ENCODE peak calls at places on chromosomes 2 and 18, in six cellular contexts. I is activated B cell treated with CpG ODN at 0.5 μM for 24 hours, X is neural progenitor cell, N is foreskin fibroblast, G is AG09319, K is heart right ventricle. S is an unnamed sample.

GRCh38 chr2:236714061-236714460 is 144.4 kb downstream of the ACKR3 start:
- DNase-seq in I (no peak), G (no peak), X (no peak), K (no peak), N (no peak), S (no peak)

GRCh38 chr18:38688402-38688801 is 1122.8 kb upstream of the CELF4 start:
- DNase-seq in X (no peak), N (no peak), G (no peak), K (no peak), I (no peak), S (no peak)

GRCh38 chr2:111898703-111899514 is 502 bp downstream of the MERTK start:
- DNase-seq in K (peak), I (peak), N (peak), X (peak), G (no peak), S (no peak)

GRCh38 chr2:88903744-88904353 is 212.4 kb downstream of the RPIA start:
- DNase-seq in I (no peak), X (no peak), N (peak), K (no peak), G (no peak), S (no peak)

GRCh38 chr18:62883937-62884735 is 168.8 kb downstream of the PHLPP1 start:
- DNase-seq in G (no peak), I (no peak), X (no peak), K (no peak), N (no peak), S (no peak)

GRCh38 chr2:238591732-238592131 is 165.0 kb downstream of the ASB1 start:
- DNase-seq in N (no peak), G (no peak), I (no peak), X (no peak), K (no peak), S (no peak)

GRCh38 chr2:29587791-29588190 is 333.6 kb downstream of the ALK start:
- DNase-seq in N (peak), X (no peak), K (no peak), G (no peak), I (no peak), S (no peak)

GRCh38 chr2:114661926-114662670 is 219.7 kb downstream of the DPP10 start:
- DNase-seq in K (peak), N (no peak), I (no peak), G (no peak), X (peak), S (no peak)

GRCh38 chr2:165675551-165675968 is 118.5 kb downstream of the GALNT3 start:
- DNase-seq in I (no peak), N (peak), X (no peak), G (no peak), K (no peak), S (no peak)

GRCh38 chr2:170817247-170817998 is 736 bp downstream of the GAD1 start:
- DNase-seq in K (no peak), G (no peak), N (peak), I (peak), X (peak), S (no peak)

GRCh38 chr2:160491922-160492371 is 1.7 kb downstream of the RBMS1 start:
- DNase-seq in X (peak), G (no peak), N (peak), K (no peak), I (no peak), S (no peak)

GRCh38 chr18:2823966-2824365 is 22.8 kb upstream of the EMILIN2 start:
- DNase-seq in I (no peak), G (no peak), K (no peak), X (no peak), N (no peak), S (no peak)

GRCh38 chr2:37833420-37833819 is 91.7 kb upstream of the RMDN2 start:
- DNase-seq in K (no peak), I (no peak), N (no peak), X (no peak), G (no peak), S (no peak)

GRCh38 chr2:159677654-159678053 is 34.7 kb upstream of the MARCHF7 start:
- DNase-seq in X (no peak), N (peak), K (no peak), G (no peak), I (no peak), S (no peak)

GRCh38 chr18:26497881-26498280 is 50.5 kb downstream of the KCTD1 start:
- DNase-seq in X (no peak), K (no peak), G (no peak), I (no peak), N (no peak), S (no peak)

GRCh38 chr2:128317186-128317897 is 1.3 kb downstream of the HS6ST1 start:
- DNase-seq in N (no peak), G (no peak), X (peak), K (no peak), I (peak), S (peak)

GRCh38 chr18:76351961-76352581 is 143.0 kb downstream of the ZNF516 start:
- DNase-seq in G (peak), N (peak), I (no peak), K (peak), X (no peak), S (no peak)

GRCh38 chr2:26580751-26581150 is 60.4 kb downstream of the CIB4 start:
- DNase-seq in G (no peak), K (no peak), I (no peak), N (no peak), X (no peak), S (no peak)

GRCh38 chr18:46334200-46334553 is 230.0 kb downstream of the HAUS1 start:
- DNase-seq in X (no peak), K (no peak), I (no peak), N (no peak), G (no peak), S (no peak)

GRCh38 chr2:224584111-224584764 is 925 bp downstream of the CUL3 start:
- DNase-seq in N (peak), X (peak), I (peak), G (no peak), K (peak), S (no peak)

GRCh38 chr18:50424877-50425690 is 50.2 kb downstream of the SKA1 start:
- DNase-seq in I (no peak), X (no peak), G (no peak), K (peak), N (peak), S (no peak)

GRCh38 chr2:20074001-20074648 is 22.7 kb upstream of the LAPTM4A start:
- DNase-seq in I (no peak), N (no peak), G (no peak), K (no peak), X (no peak), S (no peak)

GRCh38 chr2:212646698-212647097 is 108.1 kb upstream of the ERBB4 start:
- DNase-seq in N (peak), K (no peak), G (peak), X (no peak), I (no peak), S (no peak)

GRCh38 chr2:27622921-27623384 is 5.9 kb downstream of the CCDC121 start:
- DNase-seq in N (peak), K (no peak), I (no peak), X (no peak), G (peak), S (no peak)

GRCh38 chr2:205024822-205025518 is 479.7 kb downstream of the PARD3B start:
- DNase-seq in G (peak), X (no peak), I (no peak), K (no peak), N (peak), S (no peak)

GRCh38 chr2:216339456-216340279 is 32.6 kb downstream of the MARCHF4 start:
- DNase-seq in G (peak), I (no peak), X (peak), N (peak), K (no peak), S (no peak)

GRCh38 chr2:195612515-195613495 is 44.2 kb upstream of the SLC39A10 start:
- DNase-seq in I (no peak), G (no peak), X (peak), K (no peak), N (peak), S (no peak)

GRCh38 chr2:48719480-48720177 is 35.9 kb downstream of the LHCGR start:
- DNase-seq in N (no peak), K (no peak), I (no peak), G (no peak), X (peak), S (no peak)

GRCh38 chr2:6412533-6413085 is 453.1 kb downstream of the CMPK2 start:
- DNase-seq in K (no peak), G (no peak), I (no peak), X (no peak), N (peak), S (no peak)

GRCh38 chr2:88448248-88448647 is 4.2 kb downstream of the FOXI3 start:
- DNase-seq in I (no peak), X (no peak), K (no peak), N (no peak), G (no peak), S (no peak)

GRCh38 chr2:110858135-110858737 is 125.9 kb downstream of the ACOXL start:
- DNase-seq in I (no peak), K (no peak), N (no peak), X (no peak), G (no peak), S (no peak)

GRCh38 chr2:206968139-206969086 is 29.1 kb downstream of the CPO start:
- DNase-seq in N (peak), X (no peak), K (no peak), G (no peak), I (no peak), S (no peak)

GRCh38 chr2:95530734-95531133 is 46.2 kb upstream of the TRIM43B start:
- DNase-seq in I (no peak), N (peak), G (no peak), X (no peak), K (no peak), S (no peak)

GRCh38 chr2:120319135-120319534 is 26.8 kb upstream of the INHBB start:
- DNase-seq in I (no peak), K (no peak), G (no peak), X (no peak), N (no peak), S (no peak)

GRCh38 chr2:238883315-238884004 is 35.6 kb downstream of the TWIST2 start:
- DNase-seq in N (peak), G (no peak), K (no peak), I (no peak), X (no peak), S (no peak)

GRCh38 chr2:68805025-68805424 is 66.2 kb downstream of the BMP10 start:
- DNase-seq in N (no peak), X (no peak), K (no peak), I (no peak), G (no peak), S (no peak)

GRCh38 chr2:68811364-68811763 is 59.8 kb downstream of the BMP10 start:
- DNase-seq in I (no peak), N (peak), G (no peak), X (no peak), K (peak), S (no peak)

GRCh38 chr2:68809324-68810240 is 61.6 kb downstream of the BMP10 start:
- DNase-seq in N (no peak), X (no peak), I (no peak), K (no peak), G (no peak), S (no peak)

GRCh38 chr2:68806511-68807109 is 64.6 kb downstream of the BMP10 start:
- DNase-seq in I (no peak), X (no peak), N (peak), G (peak), K (no peak), S (no peak)

GRCh38 chr2:68807821-68808266 is 63.4 kb downstream of the BMP10 start:
- DNase-seq in K (no peak), I (no peak), G (no peak), X (no peak), N (peak), S (no peak)
- TF ChIP-seq CTCF in K (no peak), I (no peak), G (no peak), X (no peak), N (no peak), S (no peak)

DNA sequence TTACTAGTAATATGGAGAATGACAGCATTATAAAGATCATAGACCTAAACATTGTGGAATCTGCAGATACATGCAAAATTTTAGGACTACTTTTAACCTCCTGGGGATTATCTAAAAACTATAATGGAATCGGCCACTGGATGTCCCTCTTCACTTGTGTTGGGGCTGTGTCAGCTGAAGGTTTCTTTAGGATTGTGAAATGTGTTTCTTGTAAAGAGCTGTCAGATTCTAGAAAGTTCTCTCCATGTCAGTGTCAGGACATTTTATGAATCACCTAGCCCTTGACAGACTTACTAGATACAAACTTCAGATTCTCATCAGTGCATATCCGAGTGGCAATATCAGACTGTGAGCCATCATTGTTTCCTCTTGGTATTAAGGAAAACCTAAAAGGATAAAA is 107.2 kb downstream of the CPS1 start:
- DNase-seq in G (no peak), K (no peak), I (no peak), N (peak), X (peak), S (no peak)
- TF ChIP-seq CTCF in G (peak), K (peak), I (no peak), N (no peak), X (peak), S (peak)

GRCh38 chr2:179927041-179927440 is 65.6 kb upstream of the ZNF385B start:
- DNase-seq in K (no peak), X (no peak), N (no peak), I (no peak), G (no peak), S (no peak)

GRCh38 chr2:179931502-179931901 is 70.1 kb upstream of the ZNF385B start:
- DNase-seq in G (no peak), K (no peak), N (no peak), X (no peak), I (no peak), S (no peak)

GRCh38 chr2:179925713-179926112 is 64.3 kb upstream of the ZNF385B start:
- DNase-seq in X (no peak), G (no peak), I (no peak), K (no peak), N (no peak), S (no peak)
- TF ChIP-seq CTCF in X (no peak), G (no peak), I (no peak), K (no peak), N (no peak), S (no peak)

GRCh38 chr2:22623620-22624019 is 761.4 kb upstream of the KLHL29 start:
- DNase-seq in X (no peak), N (no peak), K (no peak), G (no peak), I (no peak), S (no peak)

GRCh38 chr2:22628183-22628582 is 756.8 kb upstream of the KLHL29 start:
- DNase-seq in G (no peak), I (no peak), X (no peak), N (no peak), K (no peak), S (no peak)

DNA sequence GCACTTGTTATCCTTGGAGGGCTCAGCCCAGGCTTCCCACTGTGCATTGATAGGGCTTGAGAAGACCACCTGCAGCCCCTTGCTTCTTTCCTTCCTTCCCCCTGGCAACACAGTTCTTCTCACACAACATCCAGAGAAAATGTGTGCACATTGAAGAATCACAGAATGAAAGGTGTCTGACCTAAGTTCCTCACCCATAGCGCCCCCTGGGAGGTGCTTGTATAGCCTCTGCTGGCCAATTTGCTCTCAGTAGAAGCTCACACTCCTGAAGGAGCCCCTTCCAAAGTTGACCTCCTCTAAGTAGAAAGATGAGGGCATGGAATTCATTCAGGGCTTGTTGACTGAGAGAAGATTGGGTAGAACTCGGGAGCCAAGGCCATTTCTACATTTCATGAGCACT is 758.4 kb upstream of the KLHL29 start:
- DNase-seq in N (no peak), I (no peak), G (no peak), X (peak), K (no peak), S (no peak)
- TF ChIP-seq CTCF in N (no peak), I (no peak), G (no peak), X (peak), K (no peak), S (peak)

GRCh38 chr2:71074893-71075292 is 6.4 kb downstream of the NAGK start:
- DNase-seq in G (no peak), K (no peak), I (no peak), N (no peak), X (no peak), S (no peak)

GRCh38 chr2:71071681-71072398 is 3.4 kb downstream of the NAGK start:
- DNase-seq in N (no peak), K (no peak), X (no peak), I (peak), G (no peak), S (no peak)

GRCh38 chr2:71072492-71072891 is 4.0 kb downstream of the NAGK start:
- DNase-seq in N (no peak), I (no peak), X (no peak), K (no peak), G (no peak), S (no peak)

GRCh38 chr2:71070294-71071025 is 2.0 kb downstream of the NAGK start:
- DNase-seq in X (peak), I (no peak), N (peak), G (peak), K (no peak), S (no peak)

DNA sequence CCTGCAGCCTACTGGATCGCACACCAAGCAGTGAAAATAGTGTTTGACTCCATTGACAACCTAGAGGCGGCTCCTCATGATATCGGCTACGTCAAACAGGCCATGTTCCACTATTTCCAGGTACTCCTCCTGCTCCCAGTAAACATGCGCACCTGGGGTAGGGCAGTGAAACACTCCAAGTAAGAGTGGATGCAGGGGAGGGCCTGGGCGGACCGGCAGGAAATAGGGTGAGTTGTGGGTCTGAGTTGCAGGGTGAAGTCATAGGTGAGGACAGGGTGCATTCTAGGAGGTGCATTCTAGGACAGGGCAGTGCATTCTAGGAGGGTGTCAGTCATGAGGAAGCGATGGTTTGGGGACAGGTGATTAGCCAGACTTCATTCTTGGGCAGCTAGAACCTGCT is 5.0 kb downstream of the NAGK start:
- DNase-seq in X (no peak), N (no peak), G (no peak), K (no peak), I (no peak), S (no peak)
- TF ChIP-seq CTCF in X (no peak), N (no peak), G (no peak), K (no peak), I (no peak), S (no peak)

DNA sequence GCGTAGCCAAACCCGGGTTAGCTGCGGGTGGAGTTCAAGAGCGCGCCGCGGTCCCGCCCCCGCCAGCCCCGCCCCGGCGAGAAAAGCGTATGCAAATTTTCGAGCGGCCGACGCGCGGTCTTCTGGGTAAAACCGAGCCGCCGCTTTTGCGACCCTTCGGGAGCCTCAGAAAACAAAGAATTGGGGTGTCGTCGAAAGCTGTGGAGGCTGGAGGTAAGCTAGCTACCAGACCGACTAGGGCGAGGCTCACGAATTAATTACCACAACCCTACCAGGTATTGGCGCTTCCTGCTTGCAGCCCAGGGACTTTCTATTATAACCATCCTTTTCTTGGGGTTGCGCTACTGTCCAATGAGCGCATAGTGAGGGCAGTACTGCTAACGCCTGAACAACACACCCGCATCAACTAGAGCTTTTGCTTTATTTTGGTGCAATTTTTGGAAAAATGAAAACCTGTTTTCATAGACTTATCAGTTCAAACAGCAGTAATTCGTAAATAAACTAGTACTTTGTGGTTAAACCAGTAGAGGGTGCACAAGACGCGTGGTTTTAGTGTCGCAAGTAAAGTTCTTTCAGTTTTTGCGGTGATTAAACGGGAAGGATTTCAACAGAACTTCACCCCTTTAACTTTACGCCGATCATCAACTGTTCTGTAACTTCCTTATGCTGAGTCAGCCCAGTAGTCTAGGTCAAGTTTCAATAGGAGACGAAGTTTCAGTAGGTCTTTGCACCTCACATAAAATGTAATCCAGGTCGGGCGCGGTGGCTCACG is at the start of gene RNU4ATAC:
- DNase-seq in I (peak), X (peak), K (peak), N (peak), G (peak), S (peak)
- TF ChIP-seq CTCF in I (no peak), X (peak), K (peak), N (peak), G (peak), S (peak)

DNA sequence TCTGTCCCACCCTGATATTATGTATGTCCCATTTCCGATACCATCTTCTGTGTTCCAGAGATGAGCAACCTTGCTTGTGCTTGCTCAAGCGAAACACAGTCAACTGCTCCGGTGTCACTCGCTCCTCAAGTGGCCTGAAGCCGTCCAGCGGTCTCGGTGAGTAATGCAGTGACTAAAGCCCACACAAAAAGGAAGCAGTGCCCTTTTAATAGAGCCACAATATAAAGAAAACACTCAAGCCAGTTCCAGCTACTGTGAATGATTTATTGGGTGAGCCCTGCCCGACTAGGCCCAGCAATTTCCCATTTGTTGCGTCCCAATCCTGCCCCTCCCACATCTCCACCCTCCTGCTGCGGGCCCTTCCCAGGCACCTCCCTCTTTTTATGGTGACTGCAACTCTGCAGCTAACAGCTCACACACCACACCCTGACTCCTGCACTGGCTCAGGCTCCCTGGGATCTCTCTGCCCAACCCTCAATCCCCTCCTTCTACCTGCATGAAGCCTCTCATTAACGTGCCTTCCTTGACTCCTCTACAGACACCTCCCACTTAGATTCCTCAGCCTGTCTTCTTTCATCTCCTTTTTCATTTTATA is 44.2 kb upstream of the DSC1 start:
- DNase-seq in G (no peak), X (peak), K (peak), I (no peak), N (no peak), S (no peak)
- TF ChIP-seq CTCF in G (no peak), X (no peak), K (no peak), I (no peak), N (no peak), S (no peak)

S was measured in D721Med.